ENCODE peak calls at places on chromosome 11, in nine cellular contexts. One of them, this sample, is unnamed.
A peak's percentile ranks its signal among the peaks of the same experiment; 100 is the strongest.

GRCh38 chr11:71190551-71190950 is 61.8 kb downstream of the SHANK2 start:
- DNase-seq in SJSA1: no peak
- DNase-seq in NCI-H1105 treated with DMSO at 0.1 percent for 48 hours: no peak
- DNase-seq in iris pigment epithelial cell: no peak
- DNase-seq in pulmonary artery endothelial cell: no peak
- DNase-seq in foreskin fibroblast: no peak
- DNase-seq in Peyer's patch: peak; percentile 13
- DNase-seq in GM23248: no peak
- DNase-seq in fibroblast of pulmonary artery: no peak
- DNase-seq in this sample: no peak

GRCh38 chr11:3077174-3077839 is 20.1 kb upstream of the CARS1 start:
- DNase-seq in SJSA1: no peak
- DNase-seq in NCI-H1105 treated with DMSO at 0.1 percent for 48 hours: no peak
- DNase-seq in iris pigment epithelial cell: no peak
- DNase-seq in pulmonary artery endothelial cell: no peak
- DNase-seq in foreskin fibroblast: no peak
- DNase-seq in Peyer's patch: no peak
- DNase-seq in GM23248: no peak
- DNase-seq in fibroblast of pulmonary artery: no peak
- DNase-seq in this sample: no peak

GRCh38 chr11:102346456-102346747 is 612 bp upstream of the BIRC2 start:
- DNase-seq in SJSA1: no peak
- DNase-seq in NCI-H1105 treated with DMSO at 0.1 percent for 48 hours: no peak
- DNase-seq in iris pigment epithelial cell: peak; percentile 62
- DNase-seq in pulmonary artery endothelial cell: no peak
- DNase-seq in foreskin fibroblast: no peak
- DNase-seq in Peyer's patch: no peak
- DNase-seq in GM23248: no peak
- DNase-seq in fibroblast of pulmonary artery: no peak
- DNase-seq in this sample: no peak

GRCh38 chr11:58762284-58763119 is 30.8 kb upstream of the GLYAT start:
- DNase-seq in SJSA1: no peak
- DNase-seq in NCI-H1105 treated with DMSO at 0.1 percent for 48 hours: no peak
- DNase-seq in iris pigment epithelial cell: no peak
- DNase-seq in pulmonary artery endothelial cell: no peak
- DNase-seq in foreskin fibroblast: no peak
- DNase-seq in Peyer's patch: no peak
- DNase-seq in GM23248: no peak
- DNase-seq in fibroblast of pulmonary artery: no peak
- DNase-seq in this sample: no peak

GRCh38 chr11:62665630-62666258 is 632 bp downstream of the CSKMT start:
- DNase-seq in SJSA1: peak; percentile 70
- DNase-seq in NCI-H1105 treated with DMSO at 0.1 percent for 48 hours: no peak
- DNase-seq in iris pigment epithelial cell: peak; percentile 87
- DNase-seq in pulmonary artery endothelial cell: peak; percentile 30
- DNase-seq in foreskin fibroblast: peak; percentile 42
- DNase-seq in Peyer's patch: no peak
- DNase-seq in GM23248: peak; percentile 80
- DNase-seq in fibroblast of pulmonary artery: peak; percentile 78
- DNase-seq in this sample: no peak

GRCh38 chr11:88280673-88281316 is 56.7 kb downstream of the CTSC start:
- DNase-seq in SJSA1: no peak
- DNase-seq in NCI-H1105 treated with DMSO at 0.1 percent for 48 hours: peak; percentile 44
- DNase-seq in iris pigment epithelial cell: peak; percentile 19
- DNase-seq in pulmonary artery endothelial cell: peak; percentile 8
- DNase-seq in foreskin fibroblast: no peak
- DNase-seq in Peyer's patch: no peak
- DNase-seq in GM23248: peak; percentile 44
- DNase-seq in fibroblast of pulmonary artery: peak; percentile 51
- DNase-seq in this sample: no peak

GRCh38 chr11:47863189-47863892 is 15.2 kb upstream of the NUP160 start:
- DNase-seq in SJSA1: no peak
- DNase-seq in NCI-H1105 treated with DMSO at 0.1 percent for 48 hours: no peak
- DNase-seq in iris pigment epithelial cell: peak; percentile 84
- DNase-seq in pulmonary artery endothelial cell: no peak
- DNase-seq in foreskin fibroblast: peak; percentile 76
- DNase-seq in Peyer's patch: no peak
- DNase-seq in GM23248: peak; percentile 91
- DNase-seq in fibroblast of pulmonary artery: peak; percentile 78
- DNase-seq in this sample: peak; percentile 87

GRCh38 chr11:70711911-70712185 is 313.5 kb downstream of the CTTN start:
- DNase-seq in SJSA1: no peak
- DNase-seq in NCI-H1105 treated with DMSO at 0.1 percent for 48 hours: no peak
- DNase-seq in iris pigment epithelial cell: no peak
- DNase-seq in pulmonary artery endothelial cell: no peak
- DNase-seq in foreskin fibroblast: no peak
- DNase-seq in Peyer's patch: peak; percentile 32
- DNase-seq in GM23248: no peak
- DNase-seq in fibroblast of pulmonary artery: no peak
- DNase-seq in this sample: no peak

GRCh38 chr11:82494988-82495432 is 238.7 kb downstream of the FAM181B start:
- DNase-seq in SJSA1: no peak
- DNase-seq in NCI-H1105 treated with DMSO at 0.1 percent for 48 hours: no peak
- DNase-seq in iris pigment epithelial cell: peak; percentile 1
- DNase-seq in pulmonary artery endothelial cell: no peak
- DNase-seq in foreskin fibroblast: no peak
- DNase-seq in Peyer's patch: no peak
- DNase-seq in GM23248: no peak
- DNase-seq in fibroblast of pulmonary artery: no peak
- DNase-seq in this sample: no peak

GRCh38 chr11:95498731-95499396 is 267.9 kb upstream of the SESN3 start:
- DNase-seq in SJSA1: no peak
- DNase-seq in NCI-H1105 treated with DMSO at 0.1 percent for 48 hours: no peak
- DNase-seq in iris pigment epithelial cell: no peak
- DNase-seq in pulmonary artery endothelial cell: no peak
- DNase-seq in foreskin fibroblast: no peak
- DNase-seq in Peyer's patch: no peak
- DNase-seq in GM23248: peak; percentile 26
- DNase-seq in fibroblast of pulmonary artery: no peak
- DNase-seq in this sample: no peak

GRCh38 chr11:86124251-86125233 is 55.7 kb upstream of the PICALM start:
- DNase-seq in SJSA1: no peak
- DNase-seq in NCI-H1105 treated with DMSO at 0.1 percent for 48 hours: no peak
- DNase-seq in iris pigment epithelial cell: no peak
- DNase-seq in pulmonary artery endothelial cell: no peak
- DNase-seq in foreskin fibroblast: no peak
- DNase-seq in Peyer's patch: no peak
- DNase-seq in GM23248: no peak
- DNase-seq in fibroblast of pulmonary artery: no peak
- DNase-seq in this sample: no peak

GRCh38 chr11:128691802-128692749 is 1.8 kb upstream of the FLI1 start:
- DNase-seq in SJSA1: no peak
- DNase-seq in NCI-H1105 treated with DMSO at 0.1 percent for 48 hours: no peak
- DNase-seq in iris pigment epithelial cell: no peak
- DNase-seq in pulmonary artery endothelial cell: no peak
- DNase-seq in foreskin fibroblast: no peak
- DNase-seq in Peyer's patch: no peak
- DNase-seq in GM23248: peak; percentile 32
- DNase-seq in fibroblast of pulmonary artery: no peak
- DNase-seq in this sample: no peak

GRCh38 chr11:25860677-25861445 is 471.1 kb upstream of the ANO3 start:
- DNase-seq in SJSA1: no peak
- DNase-seq in NCI-H1105 treated with DMSO at 0.1 percent for 48 hours: peak; percentile 13
- DNase-seq in iris pigment epithelial cell: peak; percentile 34
- DNase-seq in pulmonary artery endothelial cell: no peak
- DNase-seq in foreskin fibroblast: no peak
- DNase-seq in Peyer's patch: no peak
- DNase-seq in GM23248: peak; percentile 1
- DNase-seq in fibroblast of pulmonary artery: peak; percentile 74
- DNase-seq in this sample: no peak

GRCh38 chr11:64499261-64500004 is 91.6 kb upstream of the SLC22A12 start:
- DNase-seq in SJSA1: peak; percentile 40
- DNase-seq in NCI-H1105 treated with DMSO at 0.1 percent for 48 hours: no peak
- DNase-seq in iris pigment epithelial cell: no peak
- DNase-seq in pulmonary artery endothelial cell: no peak
- DNase-seq in foreskin fibroblast: no peak
- DNase-seq in Peyer's patch: no peak
- DNase-seq in GM23248: no peak
- DNase-seq in fibroblast of pulmonary artery: no peak
- DNase-seq in this sample: no peak

GRCh38 chr11:94740083-94740974 is 27.8 kb upstream of the AMOTL1 start:
- DNase-seq in SJSA1: peak; percentile 41
- DNase-seq in NCI-H1105 treated with DMSO at 0.1 percent for 48 hours: peak; percentile 73
- DNase-seq in iris pigment epithelial cell: no peak
- DNase-seq in pulmonary artery endothelial cell: no peak
- DNase-seq in foreskin fibroblast: peak; percentile 26
- DNase-seq in Peyer's patch: no peak
- DNase-seq in GM23248: peak; percentile 80
- DNase-seq in fibroblast of pulmonary artery: peak; percentile 17
- DNase-seq in this sample: peak; percentile 57

GRCh38 chr11:132504501-132505041 is 1027.7 kb downstream of the OPCML start:
- DNase-seq in SJSA1: no peak
- DNase-seq in NCI-H1105 treated with DMSO at 0.1 percent for 48 hours: no peak
- DNase-seq in iris pigment epithelial cell: no peak
- DNase-seq in pulmonary artery endothelial cell: no peak
- DNase-seq in foreskin fibroblast: no peak
- DNase-seq in Peyer's patch: no peak
- DNase-seq in GM23248: no peak
- DNase-seq in fibroblast of pulmonary artery: no peak
- DNase-seq in this sample: no peak

GRCh38 chr11:36394056-36394455 is 98.0 kb downstream of the PRR5L start:
- DNase-seq in SJSA1: no peak
- DNase-seq in NCI-H1105 treated with DMSO at 0.1 percent for 48 hours: no peak
- DNase-seq in iris pigment epithelial cell: no peak
- DNase-seq in pulmonary artery endothelial cell: no peak
- DNase-seq in foreskin fibroblast: no peak
- DNase-seq in Peyer's patch: no peak
- DNase-seq in GM23248: no peak
- DNase-seq in fibroblast of pulmonary artery: no peak
- DNase-seq in this sample: no peak

GRCh38 chr11:62433141-62433543 is 14.3 kb downstream of the SCGB1A1 start:
- DNase-seq in SJSA1: no peak
- DNase-seq in NCI-H1105 treated with DMSO at 0.1 percent for 48 hours: no peak
- DNase-seq in iris pigment epithelial cell: no peak
- DNase-seq in pulmonary artery endothelial cell: no peak
- DNase-seq in foreskin fibroblast: no peak
- DNase-seq in Peyer's patch: no peak
- DNase-seq in GM23248: no peak
- DNase-seq in fibroblast of pulmonary artery: no peak
- DNase-seq in this sample: no peak

GRCh38 chr11:13761250-13761649 is 92.8 kb downstream of the FAR1 start:
- DNase-seq in SJSA1: no peak
- DNase-seq in NCI-H1105 treated with DMSO at 0.1 percent for 48 hours: no peak
- DNase-seq in iris pigment epithelial cell: peak; percentile 10
- DNase-seq in pulmonary artery endothelial cell: no peak
- DNase-seq in foreskin fibroblast: no peak
- DNase-seq in Peyer's patch: no peak
- DNase-seq in GM23248: peak; percentile 24
- DNase-seq in fibroblast of pulmonary artery: peak; percentile 4
- DNase-seq in this sample: peak; percentile 74

GRCh38 chr11:46674463-46675287 is 25.7 kb downstream of the ARHGAP1 start:
- DNase-seq in SJSA1: no peak
- DNase-seq in NCI-H1105 treated with DMSO at 0.1 percent for 48 hours: no peak
- DNase-seq in iris pigment epithelial cell: peak; percentile 75
- DNase-seq in pulmonary artery endothelial cell: no peak
- DNase-seq in foreskin fibroblast: no peak
- DNase-seq in Peyer's patch: no peak
- DNase-seq in GM23248: no peak
- DNase-seq in fibroblast of pulmonary artery: no peak
- DNase-seq in this sample: no peak

GRCh38 chr11:92929168-92930053 is 40.0 kb upstream of the MTNR1B start:
- DNase-seq in SJSA1: no peak
- DNase-seq in NCI-H1105 treated with DMSO at 0.1 percent for 48 hours: no peak
- DNase-seq in iris pigment epithelial cell: peak; percentile 34
- DNase-seq in pulmonary artery endothelial cell: no peak
- DNase-seq in foreskin fibroblast: no peak
- DNase-seq in Peyer's patch: no peak
- DNase-seq in GM23248: peak; percentile 58
- DNase-seq in fibroblast of pulmonary artery: no peak
- DNase-seq in this sample: peak; percentile 8

GRCh38 chr11:122863704-122864326 is 18.7 kb upstream of the JHY start:
- DNase-seq in SJSA1: no peak
- DNase-seq in NCI-H1105 treated with DMSO at 0.1 percent for 48 hours: peak; percentile 67
- DNase-seq in iris pigment epithelial cell: peak; percentile 51
- DNase-seq in pulmonary artery endothelial cell: no peak
- DNase-seq in foreskin fibroblast: peak; percentile 41
- DNase-seq in Peyer's patch: no peak
- DNase-seq in GM23248: peak; percentile 75
- DNase-seq in fibroblast of pulmonary artery: peak; percentile 67
- DNase-seq in this sample: peak; percentile 48

GRCh38 chr11:61946894-61947293 is 3.3 kb upstream of the BEST1 start:
- DNase-seq in SJSA1: no peak
- DNase-seq in NCI-H1105 treated with DMSO at 0.1 percent for 48 hours: no peak
- DNase-seq in iris pigment epithelial cell: no peak
- DNase-seq in pulmonary artery endothelial cell: no peak
- DNase-seq in foreskin fibroblast: no peak
- DNase-seq in Peyer's patch: no peak
- DNase-seq in GM23248: no peak
- DNase-seq in fibroblast of pulmonary artery: no peak
- DNase-seq in this sample: no peak

GRCh38 chr11:61616443-61616842 is 35.6 kb upstream of the SYT7 start:
- DNase-seq in SJSA1: no peak
- DNase-seq in NCI-H1105 treated with DMSO at 0.1 percent for 48 hours: no peak
- DNase-seq in iris pigment epithelial cell: peak; percentile 47
- DNase-seq in pulmonary artery endothelial cell: no peak
- DNase-seq in foreskin fibroblast: peak; percentile 68
- DNase-seq in Peyer's patch: no peak
- DNase-seq in GM23248: peak; percentile 79
- DNase-seq in fibroblast of pulmonary artery: peak; percentile 58
- DNase-seq in this sample: peak; percentile 54

GRCh38 chr11:108906329-108906728 is 241.5 kb downstream of the DDX10 start:
- DNase-seq in SJSA1: no peak
- DNase-seq in NCI-H1105 treated with DMSO at 0.1 percent for 48 hours: no peak
- DNase-seq in iris pigment epithelial cell: peak; percentile 91
- DNase-seq in pulmonary artery endothelial cell: peak; percentile 97
- DNase-seq in foreskin fibroblast: peak; percentile 93
- DNase-seq in Peyer's patch: no peak
- DNase-seq in GM23248: peak; percentile 61
- DNase-seq in fibroblast of pulmonary artery: peak; percentile 62
- DNase-seq in this sample: peak; percentile 87